ENCODE peak calls at places on chromosome 18, in five cellular contexts. V, L, W, F and M are unnamed samples.

GRCh38 chr18:33673689-33674088 is 95.7 kb downstream of the ASXL3 start:
- DNase-seq in V (peak; percentile 30), L (no peak), W (no peak), F (no peak), M (no peak)

GRCh38 chr18:32441536-32441935 is 29.1 kb downstream of the GAREM1 start:
- DNase-seq in V (no peak), L (no peak), W (no peak), F (no peak), M (no peak)

GRCh38 chr18:11042247-11042646 is 107.1 kb downstream of the PIEZO2 start:
- DNase-seq in V (peak; percentile 41), L (peak; percentile 84), W (peak; percentile 32), F (no peak), M (no peak)

GRCh38 chr18:9708057-9708881 is at the start of gene RAB31:
- DNase-seq in V (peak; percentile 67), L (peak; percentile 72), W (peak; percentile 86), F (peak; percentile 74), M (peak; percentile 80)

GRCh38 chr18:13337369-13337768 is 118.8 kb downstream of the LDLRAD4 start:
- DNase-seq in V (no peak), L (no peak), W (no peak), F (no peak), M (no peak)

GRCh38 chr18:58605027-58606020 is 23.6 kb downstream of the ALPK2 start:
- DNase-seq in V (no peak), L (peak; percentile 87), W (no peak), F (no peak), M (no peak)

GRCh38 chr18:48833701-48834394 is 116.9 kb downstream of the SMAD7 start:
- DNase-seq in V (no peak), L (peak; percentile 23), W (peak; percentile 21), F (peak; percentile 61), M (peak; percentile 49)

GRCh38 chr18:39448942-39449341 is 1883.3 kb upstream of the CELF4 start:
- DNase-seq in V (peak; percentile 97), L (peak; percentile 32), W (no peak), F (no peak), M (no peak)

GRCh38 chr18:54906636-54907180 is 52.6 kb downstream of the CCDC68 start:
- DNase-seq in V (no peak), L (peak; percentile 8), W (no peak), F (no peak), M (no peak)

GRCh38 chr18:7205346-7205745 is 25.5 kb upstream of the LRRC30 start:
- DNase-seq in V (no peak), L (no peak), W (no peak), F (no peak), M (no peak)

GRCh38 chr18:25842665-25843064 is 247.7 kb downstream of the SS18 start:
- DNase-seq in V (no peak), L (no peak), W (no peak), F (no peak), M (no peak)

GRCh38 chr18:34710430-34711386 is 610 bp downstream of the DTNA start:
- DNase-seq in V (no peak), L (peak; percentile 66), W (no peak), F (no peak), M (no peak)

GRCh38 chr18:49030692-49031443 is 80.1 kb upstream of the SMAD7 start:
- DNase-seq in V (no peak), L (no peak), W (no peak), F (no peak), M (no peak)

GRCh38 chr18:54261894-54262293 is 7.4 kb upstream of the POLI start:
- DNase-seq in V (no peak), L (no peak), W (no peak), F (peak; percentile 36), M (no peak)

GRCh38 chr18:71398530-71398929 is 1109.7 kb downstream of the SOCS6 start:
- DNase-seq in V (peak; percentile 35), L (no peak), W (no peak), F (no peak), M (no peak)

GRCh38 chr18:33495278-33495677 is 54.8 kb upstream of the CCDC178 start:
- DNase-seq in V (peak; percentile 10), L (peak; percentile 13), W (no peak), F (no peak), M (no peak)

GRCh38 chr18:74524097-74524496 is 10.2 kb upstream of the CNDP1 start:
- DNase-seq in V (peak; percentile 13), L (peak; percentile 7), W (no peak), F (peak; percentile 42), M (no peak)

GRCh38 chr18:79528296-79528695 is 132.6 kb downstream of the NFATC1 start:
- DNase-seq in V (no peak), L (no peak), W (no peak), F (no peak), M (no peak)

GRCh38 chr18:38796762-38797161 is 1231.2 kb upstream of the CELF4 start:
- DNase-seq in V (no peak), L (no peak), W (no peak), F (no peak), M (no peak)

GRCh38 chr18:78903436-78904178 is 76.0 kb upstream of the SALL3 start:
- DNase-seq in V (no peak), L (no peak), W (no peak), F (no peak), M (no peak)

GRCh38 chr18:46672062-46672970 is 15.3 kb upstream of the LOXHD1 start:
- DNase-seq in V (no peak), L (peak; percentile 7), W (no peak), F (no peak), M (no peak)

GRCh38 chr18:48866028-48866733 is 84.6 kb downstream of the SMAD7 start:
- DNase-seq in V (peak; percentile 91), L (peak; percentile 85), W (peak; percentile 49), F (peak; percentile 52), M (no peak)

GRCh38 chr18:51340332-51340731 is 142.9 kb upstream of the MEX3C start:
- DNase-seq in V (no peak), L (no peak), W (no peak), F (no peak), M (no peak)

GRCh38 chr18:8260847-8261246 is 348.4 kb upstream of the RAB12 start:
- DNase-seq in V (no peak), L (no peak), W (no peak), F (no peak), M (no peak)

GRCh38 chr18:40152859-40153258 is 1802.2 kb upstream of the PIK3C3 start:
- DNase-seq in V (no peak), L (no peak), W (no peak), F (no peak), M (no peak)

GRCh38 chr18:30582078-30582477 is 460.5 kb downstream of the DSC3 start:
- DNase-seq in V (no peak), L (no peak), W (no peak), F (no peak), M (no peak)

GRCh38 chr18:73733806-73734314 is 413.8 kb downstream of the FBXO15 start:
- DNase-seq in V (no peak), L (peak; percentile 72), W (no peak), F (no peak), M (no peak)

GRCh38 chr18:37659906-37660305 is 94.3 kb upstream of the CELF4 start:
- DNase-seq in V (no peak), L (no peak), W (no peak), F (no peak), M (no peak)

GRCh38 chr18:11310476-11311086 is 161.2 kb upstream of the PIEZO2 start:
- DNase-seq in V (peak; percentile 16), L (peak; percentile 49), W (peak; percentile 31), F (peak; percentile 17), M (peak; percentile 68)

GRCh38 chr18:48800479-48800876 is 150.3 kb downstream of the SMAD7 start:
- DNase-seq in V (no peak), L (no peak), W (peak; percentile 12), F (peak; percentile 4), M (peak; percentile 35)

GRCh38 chr18:23226930-23227728 is 91.8 kb downstream of the CABLES1 start:
- DNase-seq in V (peak; percentile 96), L (peak; percentile 94), W (peak; percentile 46), F (no peak), M (no peak)

GRCh38 chr18:23220355-23220754 is 85.1 kb downstream of the CABLES1 start:
- DNase-seq in V (no peak), L (no peak), W (no peak), F (no peak), M (no peak)

GRCh38 chr18:23225518-23225917 is 90.2 kb downstream of the CABLES1 start:
- DNase-seq in V (peak; percentile 75), L (peak; percentile 97), W (no peak), F (no peak), M (no peak)

GRCh38 chr18:23226386-23226785 is 91.1 kb downstream of the CABLES1 start:
- DNase-seq in V (peak; percentile 91), L (peak; percentile 61), W (no peak), F (no peak), M (no peak)

DNA sequence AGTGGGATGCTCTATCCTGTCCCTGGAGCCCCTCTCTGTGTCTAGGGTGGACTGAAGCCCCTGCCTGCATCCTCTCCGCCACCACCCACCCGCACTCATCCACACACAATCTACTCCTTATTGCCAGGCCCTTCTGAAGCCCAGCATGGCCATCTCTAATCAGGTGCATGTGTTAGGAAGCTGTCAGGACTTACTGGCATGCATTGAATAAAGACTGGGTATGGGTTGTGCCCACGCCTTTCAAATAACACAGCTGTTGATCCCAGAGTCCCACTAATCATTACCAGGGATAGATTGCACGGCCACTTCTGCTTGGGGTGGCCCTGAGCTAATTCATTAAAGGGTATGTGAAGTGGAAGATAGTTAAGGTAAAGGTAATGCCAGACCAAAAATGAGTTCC is 88.4 kb downstream of the CABLES1 start:
- DNase-seq in V (no peak), L (no peak), W (no peak), F (no peak), M (no peak)
- H3K4me3 ChIP-seq in V (no peak overlapping the region), L (no peak overlapping the region), W (no peak overlapping the region), F (no peak overlapping the region), M (no peak overlapping the region)

GRCh38 chr18:24271381-24272331 is 126.0 kb downstream of the OSBPL1A start:
- DNase-seq in V (peak; percentile 78), L (peak; percentile 72), W (peak; percentile 76), F (peak; percentile 73), M (peak; percentile 82)
- TF ChIP-seq POLR2A in V (no peak), L (no peak), W (no peak), F (peak; percentile 53), M (peak; percentile 51)

DNA sequence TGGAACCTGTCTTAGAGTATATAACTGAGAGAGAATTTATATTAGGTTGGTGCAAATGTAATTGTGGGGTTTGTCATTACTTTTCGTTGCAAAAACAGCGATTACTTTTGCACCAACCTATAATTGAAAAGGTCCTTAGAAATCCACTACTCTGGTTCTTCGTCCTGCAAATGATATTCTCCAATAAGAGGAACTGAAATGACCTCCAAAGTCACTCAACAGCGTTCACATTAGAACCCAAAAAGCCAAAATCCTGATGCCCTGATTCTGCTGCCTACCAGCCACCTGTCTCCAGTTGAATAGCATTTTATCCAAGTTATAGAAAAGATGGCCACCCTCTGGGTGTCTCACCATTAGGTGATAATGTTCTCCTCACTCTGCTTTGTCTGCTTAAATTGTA is 230.6 kb downstream of the SETBP1 start:
- DNase-seq in V (no peak), L (no peak), W (no peak), F (no peak), M (no peak)
- H3K4me1 ChIP-seq in V (no peaks in the 10 kb centered on the region), L (no peaks in the 10 kb centered on the region), W (no peaks in the 10 kb centered on the region), F (peaks cover 8% of the 10 kb centered on the region), M (peaks cover 8% of the 10 kb centered on the region)

DNA sequence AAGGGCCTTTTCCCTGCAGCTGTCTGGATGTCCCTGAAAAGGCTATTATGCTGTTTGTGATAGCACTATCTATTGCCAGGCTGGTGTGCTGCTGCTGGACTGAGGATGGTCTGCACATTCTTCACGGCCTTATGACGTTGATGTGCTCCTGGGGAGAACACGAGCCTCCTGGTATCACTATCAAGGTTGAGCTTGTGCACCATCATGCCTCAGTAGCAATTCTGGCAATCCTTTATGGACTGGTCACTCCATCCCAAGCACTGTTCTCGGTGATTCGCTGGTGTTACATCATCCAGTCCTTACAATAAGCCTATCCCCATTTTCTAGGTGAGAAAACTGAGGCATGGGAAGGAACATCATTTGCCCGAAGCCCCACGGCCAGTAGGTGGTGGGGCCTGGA is 18.2 kb upstream of the CCBE1 start:
- DNase-seq in V (no peak), L (peak; percentile 54), W (no peak), F (no peak), M (no peak)
- H3K4me3 ChIP-seq in V (no peak overlapping the region), L (no peak overlapping the region), W (no peak overlapping the region), F (no peak overlapping the region), M (no peak overlapping the region)